ENCODE peak calls at places on chromosomes 6 and 20, in nine cellular contexts. One of them, this sample, is unnamed.
A peak's percentile ranks its signal among the peaks of the same experiment; 100 is the strongest.

GRCh38 chr6:35496851-35497570 is at the start of gene TEAD3:
- DNase-seq in activated gamma-delta T cell treated with Interleukin-2 at 50 U/mL for 16 hours: peak; percentile 21
- DNase-seq in right lobe of liver: peak; percentile 58
- DNase-seq in nucleus accumbens: no peak
- DNase-seq in GM20000: peak; percentile 96
- DNase-seq in CD8-positive, alpha-beta memory T cell: peak; percentile 50
- DNase-seq in activated CD8-positive, alpha-beta T cell treated with anti-CD3 and anti-CD28 coated beads for 36 hours: peak; percentile 48
- DNase-seq in kidney tubule cell: peak; percentile 65
- DNase-seq in hippocampal formation: peak; percentile 18
- DNase-seq in this sample: no peak

GRCh38 chr6:90144396-90144795 is 152.2 kb downstream of the BACH2 start:
- DNase-seq in activated gamma-delta T cell treated with Interleukin-2 at 50 U/mL for 16 hours: no peak
- DNase-seq in right lobe of liver: no peak
- DNase-seq in nucleus accumbens: no peak
- DNase-seq in GM20000: peak; percentile 7
- DNase-seq in CD8-positive, alpha-beta memory T cell: no peak
- DNase-seq in activated CD8-positive, alpha-beta T cell treated with anti-CD3 and anti-CD28 coated beads for 36 hours: peak; percentile 75
- DNase-seq in kidney tubule cell: peak; percentile 52
- DNase-seq in hippocampal formation: no peak
- DNase-seq in this sample: no peak

GRCh38 chr20:38001981-38002380 is 31.3 kb downstream of the TTI1 start:
- DNase-seq in activated gamma-delta T cell treated with Interleukin-2 at 50 U/mL for 16 hours: no peak
- DNase-seq in right lobe of liver: no peak
- DNase-seq in nucleus accumbens: no peak
- DNase-seq in GM20000: no peak
- DNase-seq in CD8-positive, alpha-beta memory T cell: no peak
- DNase-seq in activated CD8-positive, alpha-beta T cell treated with anti-CD3 and anti-CD28 coated beads for 36 hours: peak; percentile 7
- DNase-seq in kidney tubule cell: no peak
- DNase-seq in hippocampal formation: no peak
- DNase-seq in this sample: no peak

GRCh38 chr20:408843-409696 is 971 bp downstream of the RBCK1 start:
- DNase-seq in activated gamma-delta T cell treated with Interleukin-2 at 50 U/mL for 16 hours: no peak
- DNase-seq in right lobe of liver: no peak
- DNase-seq in nucleus accumbens: no peak
- DNase-seq in GM20000: peak; percentile 52
- DNase-seq in CD8-positive, alpha-beta memory T cell: no peak
- DNase-seq in activated CD8-positive, alpha-beta T cell treated with anti-CD3 and anti-CD28 coated beads for 36 hours: peak; percentile 55
- DNase-seq in kidney tubule cell: peak; percentile 29
- DNase-seq in hippocampal formation: no peak
- DNase-seq in this sample: no peak

GRCh38 chr20:59175861-59176260 is 12.2 kb downstream of the ZNF831 start:
- DNase-seq in activated gamma-delta T cell treated with Interleukin-2 at 50 U/mL for 16 hours: no peak
- DNase-seq in right lobe of liver: no peak
- DNase-seq in nucleus accumbens: no peak
- DNase-seq in GM20000: no peak
- DNase-seq in CD8-positive, alpha-beta memory T cell: no peak
- DNase-seq in activated CD8-positive, alpha-beta T cell treated with anti-CD3 and anti-CD28 coated beads for 36 hours: no peak
- DNase-seq in kidney tubule cell: no peak
- DNase-seq in hippocampal formation: no peak
- DNase-seq in this sample: no peak

GRCh38 chr6:36029464-36029863 is 1.9 kb downstream of the MAPK14 start:
- DNase-seq in activated gamma-delta T cell treated with Interleukin-2 at 50 U/mL for 16 hours: no peak
- DNase-seq in right lobe of liver: no peak
- DNase-seq in nucleus accumbens: no peak
- DNase-seq in GM20000: no peak
- DNase-seq in CD8-positive, alpha-beta memory T cell: no peak
- DNase-seq in activated CD8-positive, alpha-beta T cell treated with anti-CD3 and anti-CD28 coated beads for 36 hours: no peak
- DNase-seq in kidney tubule cell: peak; percentile 16
- DNase-seq in hippocampal formation: no peak
- DNase-seq in this sample: no peak

GRCh38 chr6:130050230-130050629 is 31.8 kb downstream of the L3MBTL3 start:
- DNase-seq in activated gamma-delta T cell treated with Interleukin-2 at 50 U/mL for 16 hours: no peak
- DNase-seq in right lobe of liver: no peak
- DNase-seq in nucleus accumbens: no peak
- DNase-seq in GM20000: no peak
- DNase-seq in CD8-positive, alpha-beta memory T cell: no peak
- DNase-seq in activated CD8-positive, alpha-beta T cell treated with anti-CD3 and anti-CD28 coated beads for 36 hours: no peak
- DNase-seq in kidney tubule cell: peak; percentile 1
- DNase-seq in hippocampal formation: no peak
- DNase-seq in this sample: no peak

GRCh38 chr6:22008248-22008836 is 288.5 kb downstream of the PRL start:
- DNase-seq in activated gamma-delta T cell treated with Interleukin-2 at 50 U/mL for 16 hours: no peak
- DNase-seq in right lobe of liver: no peak
- DNase-seq in nucleus accumbens: no peak
- DNase-seq in GM20000: no peak
- DNase-seq in CD8-positive, alpha-beta memory T cell: no peak
- DNase-seq in activated CD8-positive, alpha-beta T cell treated with anti-CD3 and anti-CD28 coated beads for 36 hours: no peak
- DNase-seq in kidney tubule cell: peak; percentile 52
- DNase-seq in hippocampal formation: no peak
- DNase-seq in this sample: no peak

GRCh38 chr6:4522453-4522852 is 253.8 kb upstream of the CDYL start:
- DNase-seq in activated gamma-delta T cell treated with Interleukin-2 at 50 U/mL for 16 hours: no peak
- DNase-seq in right lobe of liver: no peak
- DNase-seq in nucleus accumbens: no peak
- DNase-seq in GM20000: no peak
- DNase-seq in CD8-positive, alpha-beta memory T cell: no peak
- DNase-seq in activated CD8-positive, alpha-beta T cell treated with anti-CD3 and anti-CD28 coated beads for 36 hours: no peak
- DNase-seq in kidney tubule cell: no peak
- DNase-seq in hippocampal formation: no peak
- DNase-seq in this sample: no peak

GRCh38 chr20:58482416-58482815 is 32.8 kb downstream of the APCDD1L start:
- DNase-seq in activated gamma-delta T cell treated with Interleukin-2 at 50 U/mL for 16 hours: no peak
- DNase-seq in right lobe of liver: no peak
- DNase-seq in nucleus accumbens: no peak
- DNase-seq in GM20000: no peak
- DNase-seq in CD8-positive, alpha-beta memory T cell: no peak
- DNase-seq in activated CD8-positive, alpha-beta T cell treated with anti-CD3 and anti-CD28 coated beads for 36 hours: no peak
- DNase-seq in kidney tubule cell: peak; percentile 22
- DNase-seq in hippocampal formation: no peak
- DNase-seq in this sample: no peak

GRCh38 chr6:139653136-139653535 is 278.7 kb upstream of the CITED2 start:
- DNase-seq in activated gamma-delta T cell treated with Interleukin-2 at 50 U/mL for 16 hours: no peak
- DNase-seq in right lobe of liver: no peak
- DNase-seq in nucleus accumbens: no peak
- DNase-seq in GM20000: no peak
- DNase-seq in CD8-positive, alpha-beta memory T cell: no peak
- DNase-seq in activated CD8-positive, alpha-beta T cell treated with anti-CD3 and anti-CD28 coated beads for 36 hours: no peak
- DNase-seq in kidney tubule cell: no peak
- DNase-seq in hippocampal formation: no peak
- DNase-seq in this sample: no peak

GRCh38 chr6:106501836-106502447 is 127.4 kb downstream of the RTN4IP1 start:
- DNase-seq in activated gamma-delta T cell treated with Interleukin-2 at 50 U/mL for 16 hours: no peak
- DNase-seq in right lobe of liver: no peak
- DNase-seq in nucleus accumbens: no peak
- DNase-seq in GM20000: no peak
- DNase-seq in CD8-positive, alpha-beta memory T cell: no peak
- DNase-seq in activated CD8-positive, alpha-beta T cell treated with anti-CD3 and anti-CD28 coated beads for 36 hours: no peak
- DNase-seq in kidney tubule cell: no peak
- DNase-seq in hippocampal formation: no peak
- DNase-seq in this sample: no peak

GRCh38 chr6:117399924-117400323 is 25.8 kb downstream of the ROS1 start:
- DNase-seq in activated gamma-delta T cell treated with Interleukin-2 at 50 U/mL for 16 hours: no peak
- DNase-seq in right lobe of liver: no peak
- DNase-seq in nucleus accumbens: no peak
- DNase-seq in GM20000: no peak
- DNase-seq in CD8-positive, alpha-beta memory T cell: no peak
- DNase-seq in activated CD8-positive, alpha-beta T cell treated with anti-CD3 and anti-CD28 coated beads for 36 hours: no peak
- DNase-seq in kidney tubule cell: peak; percentile 13
- DNase-seq in hippocampal formation: no peak
- DNase-seq in this sample: no peak

GRCh38 chr6:25918083-25918683 is 12.3 kb downstream of the SLC17A2 start:
- DNase-seq in activated gamma-delta T cell treated with Interleukin-2 at 50 U/mL for 16 hours: no peak
- DNase-seq in right lobe of liver: no peak
- DNase-seq in nucleus accumbens: no peak
- DNase-seq in GM20000: no peak
- DNase-seq in CD8-positive, alpha-beta memory T cell: no peak
- DNase-seq in activated CD8-positive, alpha-beta T cell treated with anti-CD3 and anti-CD28 coated beads for 36 hours: peak; percentile 37
- DNase-seq in kidney tubule cell: no peak
- DNase-seq in hippocampal formation: no peak
- DNase-seq in this sample: no peak

GRCh38 chr6:1049900-1050299 is 262.0 kb upstream of the FOXQ1 start:
- DNase-seq in activated gamma-delta T cell treated with Interleukin-2 at 50 U/mL for 16 hours: no peak
- DNase-seq in right lobe of liver: no peak
- DNase-seq in nucleus accumbens: no peak
- DNase-seq in GM20000: no peak
- DNase-seq in CD8-positive, alpha-beta memory T cell: no peak
- DNase-seq in activated CD8-positive, alpha-beta T cell treated with anti-CD3 and anti-CD28 coated beads for 36 hours: no peak
- DNase-seq in kidney tubule cell: no peak
- DNase-seq in hippocampal formation: no peak
- DNase-seq in this sample: no peak

GRCh38 chr20:24109008-24109407 is 120.4 kb upstream of the GGTLC1 start:
- DNase-seq in activated gamma-delta T cell treated with Interleukin-2 at 50 U/mL for 16 hours: peak; percentile 24
- DNase-seq in right lobe of liver: no peak
- DNase-seq in nucleus accumbens: no peak
- DNase-seq in GM20000: no peak
- DNase-seq in CD8-positive, alpha-beta memory T cell: peak; percentile 38
- DNase-seq in activated CD8-positive, alpha-beta T cell treated with anti-CD3 and anti-CD28 coated beads for 36 hours: peak; percentile 36
- DNase-seq in kidney tubule cell: no peak
- DNase-seq in hippocampal formation: no peak
- DNase-seq in this sample: no peak

GRCh38 chr6:7175463-7175862 is 67.7 kb downstream of the RREB1 start:
- DNase-seq in activated gamma-delta T cell treated with Interleukin-2 at 50 U/mL for 16 hours: no peak
- DNase-seq in right lobe of liver: no peak
- DNase-seq in nucleus accumbens: no peak
- DNase-seq in GM20000: no peak
- DNase-seq in CD8-positive, alpha-beta memory T cell: no peak
- DNase-seq in activated CD8-positive, alpha-beta T cell treated with anti-CD3 and anti-CD28 coated beads for 36 hours: no peak
- DNase-seq in kidney tubule cell: no peak
- DNase-seq in hippocampal formation: no peak
- DNase-seq in this sample: no peak

GRCh38 chr20:58097943-58098342 is 130.5 kb downstream of the ANKRD60 start:
- DNase-seq in activated gamma-delta T cell treated with Interleukin-2 at 50 U/mL for 16 hours: no peak
- DNase-seq in right lobe of liver: no peak
- DNase-seq in nucleus accumbens: no peak
- DNase-seq in GM20000: no peak
- DNase-seq in CD8-positive, alpha-beta memory T cell: no peak
- DNase-seq in activated CD8-positive, alpha-beta T cell treated with anti-CD3 and anti-CD28 coated beads for 36 hours: no peak
- DNase-seq in kidney tubule cell: no peak
- DNase-seq in hippocampal formation: no peak
- DNase-seq in this sample: no peak

This sample was measured in hypothalamus.